ENCODE peak calls at places on chromosomes 11 and 22, in five cellular contexts. N is stimulated activated CD4-positive, alpha-beta T cell treated with anti-CD3 and anti-CD28 coated beads, TNF-alpha, amount 100 ng/mL, for 1 hour; G is cerebellar nuclear complex; S is H4; L is NCI-H1417. C is an unnamed sample.

GRCh38 chr11:69245491-69246345 is 48.2 kb upstream of the MYEOV start:
- DNase-seq in N (no peak), G (no peak), S (no peak), L (no peak), C (no peak)

GRCh38 chr11:16902182-16902581 is 112.0 kb downstream of the PLEKHA7 start:
- DNase-seq in N (no peak), G (no peak), S (no peak), L (no peak), C (no peak)

GRCh38 chr11:122363306-122363705 is 247.3 kb upstream of the BLID start:
- DNase-seq in N (no peak), G (no peak), S (no peak), L (no peak), C (peak)

GRCh38 chr11:120573756-120574354 is 62.3 kb downstream of the GRIK4 start:
- DNase-seq in N (no peak), G (no peak), S (no peak), L (no peak), C (no peak)

GRCh38 chr11:20112291-20113146 is 47.8 kb downstream of the DBX1 start:
- DNase-seq in N (no peak), G (peak), S (peak), L (no peak), C (peak)

GRCh38 chr22:47994045-47994444 is 1231.6 kb downstream of the TBC1D22A start:
- DNase-seq in N (no peak), G (no peak), S (no peak), L (no peak), C (no peak)

GRCh38 chr22:11616811-11617210 is 3911.2 kb upstream of the OR11H1 start:
- DNase-seq in N (no peak), G (no peak), S (no peak), L (no peak), C (no peak)

GRCh38 chr11:120198787-120199469 is 11.9 kb upstream of the OAF start:
- DNase-seq in N (no peak), G (no peak), S (no peak), L (no peak), C (no peak)

GRCh38 chr11:10407055-10407454 is 48.0 kb upstream of the AMPD3 start:
- DNase-seq in N (no peak), G (no peak), S (no peak), L (no peak), C (peak)

GRCh38 chr22:17074648-17075002 is 10.2 kb upstream of the IL17RA start:
- DNase-seq in N (no peak), G (no peak), S (no peak), L (no peak), C (peak)

GRCh38 chr11:94315664-94316063 is 11.3 kb downstream of the IZUMO1R start:
- DNase-seq in N (no peak), G (no peak), S (no peak), L (no peak), C (no peak)

GRCh38 chr11:65112226-65112550 is 516 bp downstream of the TM7SF2 start:
- DNase-seq in N (no peak), G (no peak), S (no peak), L (no peak), C (no peak)

GRCh38 chr11:14386895-14387480 is 28.0 kb upstream of the RRAS2 start:
- DNase-seq in N (no peak), G (peak), S (no peak), L (peak), C (peak)

GRCh38 chr11:2305862-2306823 is 4.3 kb downstream of the TSPAN32 start:
- DNase-seq in N (no peak), G (no peak), S (peak), L (no peak), C (no peak)

GRCh38 chr11:60396790-60397189 is 531 bp downstream of the MS4A14 start:
- DNase-seq in N (no peak), G (no peak), S (no peak), L (no peak), C (no peak)

GRCh38 chr11:86582898-86583297 is 89.5 kb downstream of the ME3 start:
- DNase-seq in N (no peak), G (no peak), S (no peak), L (no peak), C (no peak)

GRCh38 chr11:77617892-77618291 is 19.7 kb downstream of the CLNS1A start:
- DNase-seq in N (no peak), G (no peak), S (no peak), L (no peak), C (no peak)

GRCh38 chr22:34490911-34491310 is 570.6 kb upstream of the LARGE1 start:
- DNase-seq in N (no peak), G (no peak), S (no peak), L (peak), C (no peak)

GRCh38 chr11:70881948-70882715 is 370.2 kb downstream of the SHANK2 start:
- DNase-seq in N (no peak), G (no peak), S (no peak), L (no peak), C (no peak)

GRCh38 chr11:114125959-114126358 is 66.4 kb downstream of the ZBTB16 start:
- DNase-seq in N (no peak), G (no peak), S (no peak), L (no peak), C (no peak)

GRCh38 chr11:73221996-73222395 is 3.9 kb downstream of the P2RY2 start:
- DNase-seq in N (no peak), G (no peak), S (no peak), L (no peak), C (no peak)

GRCh38 chr11:102419181-102419580 is 33.4 kb downstream of the TMEM123 start:
- DNase-seq in N (no peak), G (no peak), S (no peak), L (no peak), C (no peak)

GRCh38 chr11:78850078-78850477 is 275.4 kb upstream of the NARS2 start:
- DNase-seq in N (no peak), G (no peak), S (no peak), L (peak), C (no peak)

GRCh38 chr11:11668781-11669180 is 47.0 kb upstream of the GALNT18 start:
- DNase-seq in N (no peak), G (no peak), S (no peak), L (no peak), C (no peak)

GRCh38 chr11:76214968-76215548 is 8.8 kb upstream of the WNT11 start:
- DNase-seq in N (no peak), G (no peak), S (no peak), L (no peak), C (no peak)

GRCh38 chr11:111598546-111598945 is 3.7 kb upstream of the SIK2 start:
- DNase-seq in N (no peak), G (no peak), S (no peak), L (no peak), C (no peak)

GRCh38 chr22:21816787-21817496 is 50.5 kb downstream of the MAPK1 start:
- DNase-seq in N (no peak), G (no peak), S (peak), L (peak), C (peak)

GRCh38 chr11:59221438-59221837 is 8.7 kb upstream of the MPEG1 start:
- DNase-seq in N (no peak), G (no peak), S (no peak), L (no peak), C (no peak)

GRCh38 chr11:93969925-93970922 is 50.9 kb upstream of the HEPHL1 start:
- DNase-seq in N (no peak), G (no peak), S (no peak), L (no peak), C (no peak)

GRCh38 chr11:100671471-100671870 is 15.6 kb upstream of the ARHGAP42 start:
- DNase-seq in N (no peak), G (no peak), S (peak), L (no peak), C (no peak)

GRCh38 chr11:120633630-120634374 is 122.3 kb downstream of the GRIK4 start:
- DNase-seq in N (no peak), G (no peak), S (no peak), L (no peak), C (no peak)

GRCh38 chr11:66904561-66904960 is 47.7 kb downstream of the LRFN4 start:
- DNase-seq in N (no peak), G (no peak), S (no peak), L (no peak), C (no peak)

GRCh38 chr22:49564666-49565515 is 262.8 kb downstream of the BRD1 start:
- DNase-seq in N (no peak), G (no peak), S (no peak), L (no peak), C (no peak)

GRCh38 chr22:38402204-38402603 is 52.8 kb downstream of the KCNJ4 start:
- DNase-seq in N (no peak), G (no peak), S (no peak), L (no peak), C (no peak)

GRCh38 chr22:47210112-47210657 is 447.7 kb downstream of the TBC1D22A start:
- DNase-seq in N (no peak), G (no peak), S (no peak), L (no peak), C (no peak)

GRCh38 chr11:76551400-76551799 is 106.6 kb downstream of the EMSY start:
- DNase-seq in N (no peak), G (no peak), S (no peak), L (no peak), C (no peak)

GRCh38 chr11:36627006-36627405 is 29.0 kb upstream of the RAG2 start:
- DNase-seq in N (no peak), G (no peak), S (no peak), L (no peak), C (no peak)

GRCh38 chr11:116535120-116535519 is 237.7 kb downstream of the BUD13 start:
- DNase-seq in N (no peak), G (no peak), S (no peak), L (no peak), C (no peak)

C was measured in DMS53.